ENCODE peak calls at places on chromosomes 3 and 15, in four cellular contexts. One of them, this sample, is unnamed.

GRCh38 chr3:47712398-47712797 is 69.3 kb downstream of the SMARCC1 start:
- DNase-seq in heart left ventricle: no peak
- DNase-seq in prostate gland: no peak
- DNase-seq in uterus: no peak
- DNase-seq in this sample: no peak

GRCh38 chr3:136942796-136943195 is 15.0 kb upstream of the IL20RB start:
- DNase-seq in heart left ventricle: no peak
- DNase-seq in uterus: no peak
- DNase-seq in prostate gland: no peak
- DNase-seq in this sample: no peak

GRCh38 chr15:40333922-40334492 is 6.7 kb downstream of the CCDC9B start:
- DNase-seq in prostate gland: no peak
- DNase-seq in uterus: no peak
- DNase-seq in heart left ventricle: peak; percentile 84
- DNase-seq in this sample: no peak

GRCh38 chr3:111598552-111598951 is 3.4 kb upstream of the ZBED2 start:
- DNase-seq in prostate gland: peak; percentile 26
- DNase-seq in heart left ventricle: no peak
- DNase-seq in uterus: no peak
- DNase-seq in this sample: no peak

GRCh38 chr3:23575697-23576096 is 230.1 kb upstream of the UBE2E1 start:
- DNase-seq in uterus: no peak
- DNase-seq in heart left ventricle: no peak
- DNase-seq in prostate gland: no peak
- DNase-seq in this sample: no peak

GRCh38 chr15:75185271-75186029 is 16.2 kb upstream of the C15orf39 start:
- DNase-seq in prostate gland: no peak
- DNase-seq in heart left ventricle: no peak
- DNase-seq in uterus: no peak
- DNase-seq in this sample: no peak

GRCh38 chr3:125042725-125043406 is 12.9 kb downstream of the HEG1 start:
- DNase-seq in heart left ventricle: peak; percentile 80
- DNase-seq in prostate gland: no peak
- DNase-seq in uterus: peak; percentile 61
- DNase-seq in this sample: peak; percentile 60

GRCh38 chr3:172629470-172629869 is 81.4 kb downstream of the NCEH1 start:
- DNase-seq in heart left ventricle: no peak
- DNase-seq in prostate gland: no peak
- DNase-seq in uterus: no peak
- DNase-seq in this sample: no peak

GRCh38 chr3:110568246-110568645 is 503.4 kb upstream of the NECTIN3 start:
- DNase-seq in heart left ventricle: no peak
- DNase-seq in uterus: no peak
- DNase-seq in prostate gland: no peak
- DNase-seq in this sample: no peak

DNA sequence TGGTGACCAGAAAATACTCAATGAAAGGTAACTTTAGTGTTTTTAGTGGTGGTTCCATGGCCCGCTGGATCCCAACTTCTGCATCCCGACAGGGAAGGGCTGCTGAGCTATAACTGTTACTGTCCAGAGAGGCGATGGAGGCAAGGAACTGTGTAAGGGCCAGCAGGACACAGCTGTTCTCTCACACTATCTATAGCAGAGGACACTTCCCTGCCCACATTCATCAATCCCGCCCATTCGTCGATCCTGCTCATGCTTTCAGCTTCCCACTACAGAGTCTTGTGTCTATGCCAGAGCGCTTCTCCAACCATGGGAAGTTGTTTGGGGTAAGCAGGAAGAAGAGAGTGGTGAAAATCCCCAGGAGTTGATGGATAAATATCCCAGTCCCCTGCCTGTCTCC is 8.4 kb downstream of the COLQ start:
- DNase-seq in heart left ventricle: no peak
- DNase-seq in uterus: no peak
- DNase-seq in prostate gland: no peak
- DNase-seq in this sample: no peak
- TF ChIP-seq POLR2A in heart left ventricle: no peak
- TF ChIP-seq POLR2A in uterus: no peak
- TF ChIP-seq POLR2A in prostate gland: no peak
- TF ChIP-seq POLR2A in this sample: no peak

DNA sequence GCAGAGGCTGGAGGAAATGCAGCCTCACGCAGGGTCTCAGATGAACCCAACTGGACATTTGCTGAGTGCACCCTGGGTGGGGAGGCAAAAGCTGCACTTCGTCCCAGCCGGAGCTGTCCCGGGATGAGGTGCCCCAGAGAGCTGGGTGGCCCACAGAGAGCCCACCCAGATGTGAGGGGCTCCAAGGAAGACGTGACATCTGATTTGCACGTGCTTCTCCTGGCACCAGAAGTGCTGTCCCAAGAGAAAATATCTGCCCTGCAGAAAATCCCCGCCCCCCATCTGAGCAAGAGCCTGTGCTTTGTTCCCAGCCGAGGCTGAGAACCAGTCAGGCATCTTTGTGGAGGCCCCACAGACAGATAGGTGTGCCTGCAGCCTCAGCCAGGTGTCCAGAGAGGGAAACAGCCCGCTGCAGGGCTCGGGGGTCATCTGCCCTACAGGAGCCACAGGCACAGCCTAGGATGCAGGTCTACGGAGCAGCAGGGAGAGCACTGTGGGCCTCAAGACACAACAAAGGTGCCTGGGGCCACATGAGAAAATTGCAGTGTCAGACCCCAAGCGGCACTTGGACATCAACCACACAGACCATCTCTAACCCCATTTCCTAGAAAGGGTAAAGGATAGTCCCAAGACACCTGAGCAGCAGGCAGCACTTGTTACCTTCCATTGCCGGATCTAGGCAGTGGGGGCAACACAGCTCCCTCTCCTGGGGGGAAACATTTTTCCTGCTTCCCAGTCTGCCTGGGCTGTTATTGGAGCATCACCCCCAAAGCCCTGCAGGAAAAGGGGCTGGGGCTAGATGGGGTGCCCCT is 5.8 kb downstream of the TMIE start:
- DNase-seq in uterus: peak; percentile 12
- DNase-seq in heart left ventricle: peak; percentile 5
- DNase-seq in prostate gland: no peak
- DNase-seq in this sample: peak; percentile 7
- TF ChIP-seq CTCF in uterus: no peak
- TF ChIP-seq CTCF in heart left ventricle: no peak
- TF ChIP-seq CTCF in prostate gland: no peak
- TF ChIP-seq CTCF in this sample: no peak

DNA sequence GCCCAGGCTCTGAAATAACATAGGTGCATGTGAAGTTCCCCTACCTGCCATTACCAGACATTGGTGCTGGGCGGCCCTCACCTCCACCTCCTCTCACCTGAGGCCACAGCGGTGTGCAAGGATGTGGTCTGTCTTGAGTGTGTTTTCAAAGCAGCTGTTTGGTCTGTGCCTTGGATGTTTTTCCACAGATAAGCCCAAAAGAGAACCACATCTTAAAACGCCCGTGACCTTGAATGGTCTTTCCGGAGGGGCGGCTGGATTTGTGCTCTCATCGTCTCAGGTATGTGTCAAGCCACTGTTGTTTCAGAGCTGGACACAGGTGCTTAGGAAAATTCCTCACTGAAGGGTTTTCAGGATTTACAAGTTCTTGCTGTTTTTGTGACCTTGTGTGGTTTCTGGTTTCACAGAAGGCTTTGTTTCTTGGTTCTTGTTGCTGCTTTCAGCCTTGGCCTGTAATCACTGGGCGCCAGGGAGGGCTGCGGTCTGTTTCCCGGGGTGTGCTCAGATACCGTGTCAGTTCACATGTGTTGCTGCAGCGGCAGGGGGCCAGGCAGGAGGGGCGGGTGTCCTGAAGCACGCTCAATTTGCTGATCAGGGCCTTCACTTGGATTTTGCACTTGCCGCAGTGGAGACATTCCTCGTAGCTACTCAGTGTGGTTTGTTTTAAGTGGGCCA is 128.4 kb downstream of the IGF1R start:
- DNase-seq in prostate gland: no peak
- DNase-seq in heart left ventricle: peak; percentile 49
- DNase-seq in uterus: peak; percentile 44
- DNase-seq in this sample: peak; percentile 85
- TF ChIP-seq POLR2A in prostate gland: no peak
- TF ChIP-seq POLR2A in heart left ventricle: no peak
- TF ChIP-seq POLR2A in uterus: no peak
- TF ChIP-seq POLR2A in this sample: no peak

GRCh38 chr15:65862682-65863081 is 6.6 kb upstream of the RAB11A start:
- DNase-seq in heart left ventricle: no peak
- DNase-seq in uterus: no peak
- DNase-seq in prostate gland: no peak
- DNase-seq in this sample: no peak
- TF ChIP-seq CTCF in heart left ventricle: peak; percentile 46
- TF ChIP-seq CTCF in uterus: no peak
- TF ChIP-seq CTCF in prostate gland: no peak
- TF ChIP-seq CTCF in this sample: no peak

GRCh38 chr15:59609730-59610712 is 1.6 kb upstream of the GCNT3 start:
- DNase-seq in uterus: no peak
- DNase-seq in prostate gland: no peak
- DNase-seq in heart left ventricle: no peak
- DNase-seq in this sample: no peak

GRCh38 chr15:59615661-59616060 is 4.1 kb downstream of the GCNT3 start:
- DNase-seq in heart left ventricle: no peak
- DNase-seq in uterus: no peak
- DNase-seq in prostate gland: no peak
- DNase-seq in this sample: no peak

GRCh38 chr15:59616390-59616789 is 4.8 kb downstream of the GCNT3 start:
- DNase-seq in prostate gland: peak; percentile 23
- DNase-seq in heart left ventricle: no peak
- DNase-seq in uterus: no peak
- DNase-seq in this sample: no peak

GRCh38 chr15:59614153-59614552 is 2.6 kb downstream of the GCNT3 start:
- DNase-seq in prostate gland: no peak
- DNase-seq in uterus: no peak
- DNase-seq in heart left ventricle: no peak
- DNase-seq in this sample: no peak

DNA sequence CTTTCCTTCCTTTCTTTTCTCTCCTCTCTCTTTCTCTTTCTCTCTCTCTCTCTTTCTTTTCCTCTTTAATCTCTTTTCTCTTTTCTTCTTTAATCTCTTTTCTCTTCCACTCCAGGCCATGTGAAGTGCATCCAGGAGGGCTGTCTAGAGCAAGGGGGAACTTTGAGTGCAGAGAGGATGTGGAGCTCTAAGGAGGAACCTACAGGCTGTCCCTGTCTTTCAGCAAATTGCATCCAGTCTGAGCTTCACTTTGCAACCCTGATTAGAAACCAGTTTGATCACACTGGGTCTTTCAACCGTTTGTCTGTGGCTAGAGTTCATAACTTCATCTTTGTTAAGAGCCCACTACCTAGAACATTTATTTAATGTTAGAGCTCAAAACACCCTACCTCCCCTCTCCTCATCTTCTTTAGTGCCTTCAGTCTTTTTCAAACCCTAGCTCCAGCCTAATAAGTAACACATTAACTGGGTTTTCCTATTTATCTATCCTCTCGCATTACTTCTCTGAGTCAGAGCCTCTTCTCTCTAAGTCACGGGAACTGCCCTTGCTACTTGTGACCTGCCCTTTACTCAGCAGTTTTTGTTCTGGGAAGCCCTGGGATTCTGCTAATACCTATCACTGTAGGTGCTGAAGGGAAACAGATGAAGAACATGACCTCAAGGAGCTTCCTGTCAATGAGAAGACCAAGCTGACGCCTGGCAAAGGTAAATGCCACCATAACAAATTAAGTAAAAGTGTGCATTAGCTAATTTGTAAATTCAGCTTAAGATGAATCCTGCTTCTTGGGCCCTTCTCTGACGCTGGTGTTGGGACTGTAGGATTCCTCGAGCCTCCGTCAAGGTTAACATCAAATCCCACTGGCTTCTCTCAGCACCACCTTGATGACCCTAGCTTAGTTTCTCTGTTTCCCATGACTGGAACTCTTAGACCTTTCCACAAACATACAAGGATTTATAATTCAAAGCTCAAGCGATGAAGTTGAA is at the start of gene GCNT3:
- DNase-seq in uterus: no peak
- DNase-seq in heart left ventricle: no peak
- DNase-seq in prostate gland: no peak
- DNase-seq in this sample: no peak
- TF ChIP-seq POLR2A in uterus: no peak
- TF ChIP-seq POLR2A in heart left ventricle: no peak
- TF ChIP-seq POLR2A in prostate gland: no peak
- TF ChIP-seq POLR2A in this sample: no peak

GRCh38 chr3:169458752-169459151 is 204.8 kb downstream of the MECOM start:
- DNase-seq in prostate gland: no peak
- DNase-seq in uterus: no peak
- DNase-seq in heart left ventricle: no peak
- DNase-seq in this sample: no peak
- TF ChIP-seq CTCF in prostate gland: no peak
- TF ChIP-seq CTCF in uterus: no peak
- TF ChIP-seq CTCF in heart left ventricle: no peak
- TF ChIP-seq CTCF in this sample: no peak

GRCh38 chr15:63054281-63054683 is 11.7 kb downstream of the TPM1 start:
- DNase-seq in heart left ventricle: no peak
- DNase-seq in uterus: no peak
- DNase-seq in prostate gland: no peak
- DNase-seq in this sample: no peak

GRCh38 chr15:63051701-63052066 is 9.1 kb downstream of the TPM1 start:
- DNase-seq in heart left ventricle: no peak
- DNase-seq in prostate gland: no peak
- DNase-seq in uterus: no peak
- DNase-seq in this sample: no peak

GRCh38 chr15:63054985-63055384 is 12.4 kb downstream of the TPM1 start:
- DNase-seq in prostate gland: no peak
- DNase-seq in heart left ventricle: no peak
- DNase-seq in uterus: no peak
- DNase-seq in this sample: no peak

GRCh38 chr15:63052128-63052826 is 9.7 kb downstream of the TPM1 start:
- DNase-seq in prostate gland: no peak
- DNase-seq in heart left ventricle: no peak
- DNase-seq in uterus: no peak
- DNase-seq in this sample: no peak

DNA sequence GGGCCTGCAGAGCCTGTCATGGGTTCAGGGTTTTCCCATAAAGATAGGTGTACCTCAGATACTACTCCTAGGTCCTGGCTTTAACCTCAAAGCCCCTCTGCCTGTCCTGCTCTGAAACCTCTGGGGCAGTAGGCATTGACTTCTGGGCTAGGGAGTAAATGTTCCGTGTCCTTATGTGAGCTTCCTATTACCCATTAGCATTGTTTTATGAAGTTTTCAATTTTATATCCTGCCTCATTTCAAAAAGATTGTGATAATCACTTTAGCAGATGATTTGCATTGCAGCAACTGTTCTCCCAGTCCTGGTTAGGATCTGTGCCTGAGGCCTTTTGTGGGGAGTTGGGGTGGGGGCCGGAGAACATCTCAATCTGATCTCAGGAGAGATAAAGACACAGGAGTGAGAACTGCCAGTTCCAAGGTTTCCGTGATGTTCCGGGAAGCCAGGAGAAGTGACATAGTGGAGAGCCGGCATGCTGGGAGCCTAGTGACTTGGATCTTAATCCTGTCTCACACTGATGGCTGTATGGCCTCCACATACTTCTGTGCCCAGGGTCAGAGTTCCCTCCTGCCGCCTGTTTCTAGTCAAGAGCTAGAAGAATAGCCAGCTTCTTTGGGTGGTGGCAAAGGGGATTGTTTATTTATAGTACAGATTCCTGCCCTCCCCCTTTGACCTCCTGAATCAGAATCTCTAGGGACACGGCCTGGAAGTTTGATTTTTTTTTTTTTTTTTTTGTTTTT is 10.6 kb downstream of the TPM1 start:
- DNase-seq in uterus: peak; percentile 67
- DNase-seq in heart left ventricle: peak; percentile 75
- DNase-seq in prostate gland: peak; percentile 83
- DNase-seq in this sample: peak; percentile 31
- TF ChIP-seq POLR2A in uterus: no peak
- TF ChIP-seq POLR2A in heart left ventricle: peak; percentile 46
- TF ChIP-seq POLR2A in prostate gland: no peak
- TF ChIP-seq POLR2A in this sample: no peak

GRCh38 chr3:153443961-153444360 is 281.9 kb downstream of the RAP2B start:
- DNase-seq in heart left ventricle: no peak
- DNase-seq in uterus: no peak
- DNase-seq in prostate gland: no peak
- DNase-seq in this sample: no peak
- TF ChIP-seq CTCF in heart left ventricle: no peak
- TF ChIP-seq CTCF in uterus: no peak
- TF ChIP-seq CTCF in prostate gland: no peak
- TF ChIP-seq CTCF in this sample: no peak

This sample was measured in ovary.